ENCODE peak calls at places on chromosomes 4 and X, in eight cellular contexts. N is GM10248, J is mammary epithelial cell, I is aorta, L is kidney tubule cell, G is cardiac muscle cell, R is EH, K is heart left ventricle. T is an unnamed sample.

GRCh38 chrX:39762266-39762841 is 335.4 kb downstream of the BCOR start:
- DNase-seq in N (no peak), J (peak), I (no peak), L (peak), G (no peak), R (peak), K (no peak), T (no peak)

GRCh38 chr4:176185068-176185467 is 10.3 kb downstream of the SPATA4 start:
- DNase-seq in N (no peak), J (peak), I (no peak), L (peak), G (no peak), R (peak), K (no peak), T (no peak)

GRCh38 chrX:101081257-101081656 is 2.6 kb downstream of the TMEM35A start:
- DNase-seq in N (no peak), J (no peak), I (no peak), L (no peak), G (no peak), R (no peak), K (no peak), T (no peak)

GRCh38 chrX:11499076-11500044 is 166.4 kb downstream of the ARHGAP6 start:
- DNase-seq in N (no peak), J (no peak), I (no peak), L (peak), G (no peak), R (peak), K (no peak), T (no peak)

GRCh38 chr4:22338806-22339205 is 177.1 kb downstream of the ADGRA3 start:
- DNase-seq in N (no peak), J (no peak), I (no peak), L (no peak), G (no peak), R (no peak), K (no peak), T (no peak)

GRCh38 chrX:137574784-137575298 is 8.9 kb downstream of the ZIC3 start:
- DNase-seq in N (no peak), J (no peak), I (no peak), L (no peak), G (no peak), R (no peak), K (no peak), T (no peak)

GRCh38 chr4:37392540-37393255 is 148.2 kb downstream of the NWD2 start:
- DNase-seq in N (no peak), J (peak), I (no peak), L (peak), G (no peak), R (no peak), K (peak), T (no peak)

GRCh38 chr4:111937368-111937767 is 207.9 kb upstream of the FAM241A start:
- DNase-seq in N (peak), J (peak), I (no peak), L (peak), G (peak), R (peak), K (no peak), T (no peak)

GRCh38 chrX:85561216-85561615 is 181.8 kb upstream of the POF1B start:
- DNase-seq in N (no peak), J (no peak), I (peak), L (no peak), G (no peak), R (no peak), K (no peak), T (no peak)

GRCh38 chr4:183304067-183304466 is 16.0 kb downstream of the CLDN22 start:
- DNase-seq in N (no peak), J (no peak), I (no peak), L (no peak), G (no peak), R (no peak), K (no peak), T (no peak)

GRCh38 chr4:139465922-139466321 is 12.0 kb downstream of the RAB33B start:
- DNase-seq in N (no peak), J (no peak), I (no peak), L (no peak), G (no peak), R (no peak), K (no peak), T (no peak)

GRCh38 chr4:71123951-71124350 is 130.5 kb downstream of the DCK start:
- DNase-seq in N (no peak), J (no peak), I (no peak), L (no peak), G (no peak), R (no peak), K (no peak), T (no peak)

GRCh38 chrX:13064599-13065143 is 20.3 kb upstream of the FAM9C start:
- DNase-seq in N (no peak), J (no peak), I (no peak), L (peak), G (no peak), R (peak), K (no peak), T (no peak)

GRCh38 chrX:9595131-9595530 is 130.3 kb downstream of the TBL1X start:
- DNase-seq in N (no peak), J (no peak), I (peak), L (no peak), G (no peak), R (peak), K (no peak), T (no peak)

GRCh38 chr4:853416-853781 is 27.5 kb upstream of the CPLX1 start:
- DNase-seq in N (no peak), J (no peak), I (peak), L (no peak), G (no peak), R (no peak), K (peak), T (no peak)

GRCh38 chrX:154004315-154004714 is 15.4 kb downstream of the IRAK1 start:
- DNase-seq in N (no peak), J (no peak), I (no peak), L (no peak), G (no peak), R (no peak), K (no peak), T (no peak)

GRCh38 chr4:13559414-13559813 is 15.1 kb upstream of the NKX3-2 start:
- DNase-seq in N (no peak), J (peak), I (no peak), L (peak), G (no peak), R (peak), K (no peak), T (peak)

GRCh38 chrX:48560056-48560455 is 14.2 kb upstream of the RBM3 start:
- DNase-seq in N (no peak), J (no peak), I (no peak), L (no peak), G (no peak), R (no peak), K (no peak), T (no peak)

GRCh38 chrX:148389629-148390028 is 110.8 kb upstream of the AFF2 start:
- DNase-seq in N (no peak), J (no peak), I (no peak), L (no peak), G (no peak), R (no peak), K (no peak), T (no peak)

GRCh38 chrX:18422325-18422724 is 3.1 kb upstream of the CDKL5 start:
- DNase-seq in N (no peak), J (no peak), I (no peak), L (peak), G (no peak), R (peak), K (no peak), T (no peak)

GRCh38 chr4:89303989-89304388 is 3.6 kb downstream of the GPRIN3 start:
- DNase-seq in N (no peak), J (no peak), I (no peak), L (no peak), G (no peak), R (no peak), K (no peak), T (no peak)

GRCh38 chr4:88110826-88111225 is 47.6 kb downstream of the ABCG2 start:
- DNase-seq in N (no peak), J (peak), I (no peak), L (peak), G (no peak), R (peak), K (no peak), T (no peak)

GRCh38 chr4:6257243-6258025 is 12.2 kb upstream of the WFS1 start:
- DNase-seq in N (no peak), J (no peak), I (peak), L (peak), G (no peak), R (no peak), K (peak), T (peak)

GRCh38 chr4:102324725-102325124 is 20.6 kb downstream of the SLC39A8 start:
- DNase-seq in N (no peak), J (no peak), I (no peak), L (peak), G (no peak), R (peak), K (no peak), T (no peak)

GRCh38 chr4:10205223-10205622 is 88.6 kb upstream of the WDR1 start:
- DNase-seq in N (no peak), J (peak), I (no peak), L (peak), G (no peak), R (peak), K (no peak), T (no peak)

GRCh38 chrX:134631404-134632346 is 26.6 kb downstream of the PLAC1 start:
- DNase-seq in N (no peak), J (no peak), I (no peak), L (no peak), G (no peak), R (peak), K (no peak), T (no peak)

GRCh38 chr4:94582517-94582916 is 130.8 kb downstream of the PDLIM5 start:
- DNase-seq in N (no peak), J (peak), I (no peak), L (no peak), G (no peak), R (no peak), K (no peak), T (no peak)

GRCh38 chr4:128068927-128069326 is 7.8 kb downstream of the LARP1B start:
- DNase-seq in N (no peak), J (peak), I (no peak), L (peak), G (no peak), R (peak), K (no peak), T (peak)

GRCh38 chr4:175946472-175947116 is 119.0 kb upstream of the WDR17 start:
- DNase-seq in N (no peak), J (no peak), I (no peak), L (no peak), G (no peak), R (no peak), K (no peak), T (no peak)

T was measured in endothelial cell.